ENCODE peak calls at places on chromosomes 12 and 14, in nine cellular contexts. H is A549; A is stimulated activated CD4-positive, alpha-beta T cell treated with anti-CD3 and anti-CD28 coated beads, Interleukin-1b, Interleukin-23, amount 100 ng/mL, for 1 hour; Z is GM03348; P is stimulated activated effector memory CD8-positive, alpha-beta T cell treated with anti-CD3 and anti-CD28 coated beads, Interleukin-12 subunit alpha, Interleukin-12 subunit beta, amount 100 ng/mL, for 72 hours; X is omental fat pad; R is epithelial cell of esophagus; M is choroid plexus epithelial cell; O is naive thymus-derived CD8-positive, alpha-beta T cell. L is an unnamed sample.

GRCh38 chr14:49051328-49052060 is 534.7 kb downstream of the RPS29 start:
- DNase-seq in H (no peak), A (no peak), Z (no peak), P (no peak), X (no peak), R (no peak), M (no peak), O (no peak), L (no peak)

GRCh38 chr12:122064034-122064777 is 14.3 kb upstream of the MLXIP start:
- DNase-seq in H (peak), A (no peak), Z (peak), P (no peak), X (peak), R (peak), M (peak), O (peak), L (peak)

GRCh38 chr14:39673141-39674133 is 241.2 kb upstream of the FBXO33 start:
- DNase-seq in H (no peak), A (no peak), Z (no peak), P (no peak), X (no peak), R (peak), M (peak), O (no peak), L (no peak)

GRCh38 chr14:82855912-82856381 is 1322.3 kb upstream of the SEL1L start:
- DNase-seq in H (no peak), A (no peak), Z (no peak), P (no peak), X (no peak), R (peak), M (peak), O (no peak), L (no peak)

GRCh38 chr12:1773937-1774655 is 46.3 kb upstream of the LRTM2 start:
- DNase-seq in H (no peak), A (no peak), Z (peak), P (no peak), X (no peak), R (no peak), M (no peak), O (no peak), L (no peak)

GRCh38 chr14:86714153-86714552 is 1184.2 kb downstream of the FLRT2 start:
- DNase-seq in H (no peak), A (no peak), Z (no peak), P (no peak), X (no peak), R (no peak), M (no peak), O (no peak), L (no peak)

GRCh38 chr12:11881835-11882234 is 188.9 kb upstream of the BCL2L14 start:
- DNase-seq in H (no peak), A (no peak), Z (no peak), P (no peak), X (no peak), R (no peak), M (no peak), O (no peak), L (no peak)

GRCh38 chr12:91753649-91754048 is 392.0 kb downstream of the BTG1 start:
- DNase-seq in H (no peak), A (no peak), Z (no peak), P (no peak), X (no peak), R (no peak), M (no peak), O (no peak), L (no peak)

GRCh38 chr12:6927379-6927991 is at the start of gene ATN1:
- DNase-seq in H (peak), A (no peak), Z (peak), P (peak), X (no peak), R (peak), M (peak), O (peak), L (peak)

GRCh38 chr12:104750061-104750460 is 208.0 kb downstream of the SLC41A2 start:
- DNase-seq in H (no peak), A (no peak), Z (peak), P (no peak), X (no peak), R (peak), M (peak), O (no peak), L (no peak)

GRCh38 chr12:117111386-117112267 is 12.4 kb upstream of the TESC start:
- DNase-seq in H (no peak), A (no peak), Z (no peak), P (no peak), X (no peak), R (no peak), M (no peak), O (no peak), L (no peak)

L was measured in GM12892.